ENCODE peak calls at places on chromosomes 5 and 9, in ten cellular contexts. E, Y, H, F, S, U, J, B, Q and V are unnamed samples.

GRCh38 chr5:57675236-57675635 is 192.6 kb upstream of the ACTBL2 start:
- DNase-seq in H (no peak), Q (no peak), Y (no peak), J (no peak), B (no peak), U (no peak), S (no peak), E (no peak), F (no peak), V (no peak)

GRCh38 chr5:176559683-176560082 is 10.5 kb downstream of the CDHR2 start:
- DNase-seq in E (no peak), U (no peak), S (no peak), Q (peak; percentile 65), F (no peak), J (no peak), B (no peak), Y (no peak), H (no peak), V (no peak)

GRCh38 chr5:98424681-98425454 is 348.6 kb upstream of the RGMB start:
- DNase-seq in B (no peak), F (peak; percentile 64), Y (no peak), U (no peak), J (no peak), Q (no peak), H (no peak), S (no peak), E (no peak), V (no peak)

GRCh38 chr9:83646500-83647239 is 23.7 kb downstream of the IDNK start:
- DNase-seq in U (no peak), H (no peak), Y (no peak), J (no peak), E (no peak), Q (no peak), S (no peak), F (no peak), B (no peak), V (no peak)

GRCh38 chr5:34914671-34915138 is 599 bp downstream of the RAD1 start:
- DNase-seq in H (no peak), F (no peak), S (peak; percentile 20), Q (peak; percentile 46), E (peak; percentile 35), Y (peak; percentile 67), U (peak; percentile 52), B (peak; percentile 55), J (peak; percentile 11), V (peak; percentile 16)

GRCh38 chr9:87201316-87201715 is 254.0 kb upstream of the GAS1 start:
- DNase-seq in S (no peak), Y (no peak), U (no peak), F (peak; percentile 90), Q (no peak), E (no peak), B (no peak), J (no peak), H (no peak), V (no peak)

GRCh38 chr5:167208911-167209310 is 1082.5 kb upstream of the WWC1 start:
- DNase-seq in U (no peak), Y (no peak), B (no peak), Q (peak; percentile 17), F (no peak), S (no peak), J (no peak), E (no peak), H (no peak), V (no peak)

GRCh38 chr5:171269717-171270116 is 39.3 kb upstream of the TLX3 start:
- DNase-seq in Y (no peak), J (no peak), B (no peak), Q (no peak), F (peak; percentile 83), E (no peak), H (no peak), S (no peak), U (no peak), V (no peak)

GRCh38 chr5:56543431-56544385 is 271.6 kb upstream of the MAP3K1 start:
- DNase-seq in Q (no peak), J (no peak), U (no peak), E (no peak), H (no peak), F (peak; percentile 21), S (no peak), B (no peak), Y (no peak), V (no peak)

GRCh38 chr9:92640398-92641091 is 29.4 kb downstream of the IPPK start:
- DNase-seq in F (no peak), E (no peak), J (no peak), H (no peak), S (no peak), B (no peak), U (peak; percentile 37), Y (no peak), Q (no peak), V (no peak)

GRCh38 chr5:177234761-177235315 is 68.7 kb downstream of the RAB24 start:
- DNase-seq in S (no peak), B (no peak), H (no peak), Q (no peak), F (no peak), U (no peak), J (no peak), Y (no peak), E (no peak), V (no peak)

GRCh38 chr9:85960688-85961093 is 19.7 kb downstream of the NAA35 start:
- DNase-seq in S (no peak), H (no peak), F (peak; percentile 38), Q (no peak), Y (no peak), J (no peak), U (no peak), B (no peak), E (no peak), V (peak; percentile 24)

DNA sequence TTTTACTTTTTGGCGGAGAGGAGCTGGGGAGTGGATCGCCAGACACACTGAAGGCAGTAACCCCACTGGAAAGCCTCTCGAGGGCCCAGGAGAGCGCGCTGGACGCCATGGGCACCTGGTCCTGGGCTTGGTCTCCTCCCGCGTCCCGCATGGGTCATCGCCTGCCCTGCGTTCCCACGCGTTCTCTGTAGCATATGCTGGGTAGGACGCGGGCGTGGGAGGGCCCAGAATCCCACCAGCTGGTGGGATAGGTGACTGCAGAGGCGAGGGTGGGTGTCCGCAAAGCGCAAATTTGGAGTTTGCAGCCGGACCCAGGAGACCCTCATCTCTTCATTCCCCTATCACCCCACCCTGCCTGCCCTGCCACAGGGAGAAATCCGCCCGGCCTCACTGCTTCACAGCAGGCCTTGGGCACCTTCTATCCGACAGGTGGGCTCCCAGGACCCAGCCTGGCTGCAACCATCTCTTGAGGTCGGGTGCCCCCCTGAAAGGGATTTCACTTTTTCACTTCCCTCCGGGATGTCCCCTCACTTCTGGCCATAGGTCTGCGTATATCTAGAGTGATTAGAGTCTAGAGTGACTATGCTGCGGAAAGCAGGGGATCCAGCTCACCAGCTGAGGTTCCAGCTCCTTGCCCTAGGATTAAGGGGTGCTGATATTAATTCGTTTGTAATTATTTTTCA is 2.9 kb downstream of the DMRT2 start:
- DNase-seq in B (no peak), J (no peak), E (no peak), Q (no peak), H (no peak), F (no peak), Y (no peak), S (no peak), U (no peak), V (no peak)
- H3K27me3 ChIP-seq in B (no peaks in the 10 kb centered on the region), J (peaks cover 14% of the 10 kb centered on the region), E (no peaks in the 10 kb centered on the region), Q (peaks cover 98% of the 10 kb centered on the region), H (peaks cover 54% of the 10 kb centered on the region), F (peaks cover 15% of the 10 kb centered on the region), Y (peaks cover 95% of the 10 kb centered on the region), S (peaks cover 99% of the 10 kb centered on the region), U (peaks cover 91% of the 10 kb centered on the region), V (peaks cover 32% of the 10 kb centered on the region)

DNA sequence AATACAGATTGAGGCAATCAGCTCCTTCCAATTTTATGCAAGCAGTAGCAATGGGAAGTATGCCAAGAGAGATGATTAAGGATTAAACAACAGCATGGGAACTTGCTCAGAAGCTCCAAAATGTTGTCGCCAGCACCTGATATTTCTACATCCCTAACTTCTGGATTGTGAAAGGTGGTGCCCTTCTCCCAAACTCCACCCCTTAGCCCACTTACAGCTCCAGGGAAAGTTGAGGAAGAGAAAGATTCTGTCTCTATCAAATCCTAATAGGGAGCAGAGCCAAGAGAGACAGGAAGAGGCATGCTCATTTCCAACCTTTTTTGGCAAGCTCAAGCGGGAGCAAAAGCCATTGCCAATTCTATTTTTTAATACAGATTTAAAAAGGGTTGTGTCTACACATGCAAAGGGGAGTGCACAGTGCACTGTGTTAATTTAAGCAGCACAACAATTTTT is 92.4 kb upstream of the NR3C1 start:
- DNase-seq in Y (no peak), U (no peak), Q (no peak), F (peak; percentile 91), S (no peak), B (no peak), J (peak; percentile 27), H (peak; percentile 40), E (no peak), V (no peak)
- TF ChIP-seq CTCF in Y (no peak), U (no peak), Q (no peak), F (no peak), S (no peak), B (no peak), J (no peak), H (no peak), E (no peak), V (no peak)

DNA sequence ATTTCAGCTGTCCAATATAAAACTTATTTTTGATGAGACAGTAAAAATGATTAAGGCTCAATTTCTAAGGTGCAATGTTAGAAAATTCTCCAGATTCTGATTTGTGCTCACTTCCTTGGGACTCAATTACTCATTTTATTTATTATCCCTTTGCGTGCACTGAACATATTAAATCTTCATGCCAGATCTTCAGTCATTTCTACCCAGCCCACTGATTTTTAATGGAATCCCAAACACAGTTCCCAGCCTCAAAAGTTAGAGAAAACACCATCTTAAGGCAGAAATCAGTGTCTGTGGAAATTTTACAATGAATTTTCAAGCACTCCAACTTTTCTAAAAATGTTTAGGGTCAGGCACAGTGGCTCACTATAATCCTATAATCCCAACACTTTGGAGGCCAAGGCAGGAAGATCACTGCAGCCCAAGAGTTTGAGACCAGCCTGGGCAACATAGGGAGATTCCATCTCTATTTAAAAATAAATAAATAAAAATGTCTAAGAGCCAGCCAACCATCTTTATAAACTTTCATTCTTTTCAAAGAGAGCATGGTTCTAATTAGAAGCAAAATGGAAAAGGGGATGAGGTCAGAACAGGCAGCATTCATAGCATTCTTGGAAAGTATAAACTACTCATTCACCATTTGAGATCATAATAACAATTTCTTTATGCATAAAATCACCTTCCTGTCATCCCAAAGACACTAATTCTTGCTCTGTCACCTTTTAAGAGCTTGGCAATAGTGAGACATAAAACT is 53.6 kb downstream of the TLE1 start:
- DNase-seq in Y (no peak), U (no peak), S (no peak), E (no peak), J (no peak), F (no peak), B (no peak), Q (no peak), H (no peak), V (no peak)
- H3K4me1 ChIP-seq in Y (no peaks in the 10 kb centered on the region), U (no peaks in the 10 kb centered on the region), S (peaks cover 3% of the 10 kb centered on the region), E (no peaks in the 10 kb centered on the region), J (no peaks in the 10 kb centered on the region), F (peaks cover 32% of the 10 kb centered on the region), B (peaks cover 2% of the 10 kb centered on the region), Q (peaks cover 29% of the 10 kb centered on the region), H (no peaks in the 10 kb centered on the region), V (peaks cover 9% of the 10 kb centered on the region)

DNA sequence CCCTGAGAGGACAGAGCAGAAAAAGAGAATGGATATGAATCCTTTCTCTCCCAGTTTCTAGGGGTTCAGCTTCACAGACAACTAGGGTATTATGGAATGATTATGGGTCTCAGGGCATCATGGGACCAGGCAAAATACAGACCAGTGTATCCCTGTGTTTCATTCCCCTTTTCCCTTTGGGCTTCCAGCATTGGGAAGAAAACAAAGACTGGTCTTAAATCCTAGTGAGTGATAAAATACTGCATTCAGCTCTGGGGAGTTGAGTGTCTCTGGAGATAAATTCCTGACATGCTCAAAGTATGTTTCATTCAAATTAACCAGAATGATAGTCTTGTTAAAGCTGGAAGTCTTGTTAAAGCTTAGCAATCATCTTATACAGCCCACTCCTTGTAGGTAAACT is 2.4 kb upstream of the POU4F3 start:
- DNase-seq in Y (no peak), H (no peak), B (no peak), J (no peak), F (no peak), E (no peak), Q (no peak), S (no peak), U (no peak), V (no peak)
- H3K27me3 ChIP-seq in Y (peaks cover 85% of the 10 kb centered on the region), H (peaks cover 28% of the 10 kb centered on the region), B (peaks cover 3% of the 10 kb centered on the region), J (peaks cover 50% of the 10 kb centered on the region), F (peaks cover 51% of the 10 kb centered on the region), E (peaks cover 7% of the 10 kb centered on the region), Q (peaks cover 100% of the 10 kb centered on the region), S (peaks cover 97% of the 10 kb centered on the region), U (peaks cover 85% of the 10 kb centered on the region), V (peaks cover 88% of the 10 kb centered on the region)